ENCODE peak calls at places on chromosome X, in ten cellular contexts. Y, F, A, H, C, U, R, I, Q and K are unnamed samples.

GRCh38 chrX:5746231-5746630 is 482.4 kb downstream of the NLGN4X start:
- DNase-seq in Y (no peak), R (no peak), F (no peak), C (no peak), U (no peak), I (no peak), H (no peak), A (no peak), Q (no peak), K (no peak)

GRCh38 chrX:22122510-22122909 is 90.4 kb downstream of the PHEX start:
- DNase-seq in Y (no peak), A (no peak), H (no peak), Q (no peak), C (peak), U (no peak), R (no peak), F (no peak), I (peak), K (no peak)

GRCh38 chrX:1045680-1046314 is 166.7 kb downstream of the CRLF2 start:
- DNase-seq in R (no peak), Y (no peak), C (no peak), I (no peak), Q (no peak), H (no peak), F (no peak), U (no peak), A (no peak), K (no peak)

GRCh38 chrX:21529771-21530170 is 128.4 kb downstream of the KLHL34 start:
- DNase-seq in A (no peak), U (no peak), Q (no peak), I (peak), R (no peak), F (no peak), Y (no peak), H (no peak), C (no peak), K (no peak)

GRCh38 chrX:39821011-39821708 is 276.6 kb downstream of the BCOR start:
- DNase-seq in Y (peak), I (no peak), A (no peak), U (no peak), H (no peak), R (no peak), Q (no peak), C (peak), F (no peak), K (peak)

GRCh38 chrX:100615015-100615414 is 21.6 kb downstream of the TSPAN6 start:
- DNase-seq in A (no peak), H (no peak), C (no peak), U (peak), Q (peak), R (no peak), Y (peak), I (peak), F (no peak), K (peak)

GRCh38 chrX:21745756-21746155 is 12.2 kb downstream of the SMPX start:
- DNase-seq in I (peak), C (no peak), A (no peak), Q (peak), U (no peak), Y (peak), F (no peak), R (no peak), H (no peak), K (peak)

GRCh38 chrX:1289535-1289934 is 20.9 kb downstream of the CSF2RA start:
- DNase-seq in R (no peak), U (no peak), Q (no peak), Y (no peak), C (no peak), H (no peak), F (no peak), I (no peak), A (no peak), K (no peak)

GRCh38 chrX:136954930-136955329 is 74.4 kb upstream of the RBMX start:
- DNase-seq in Q (no peak), C (no peak), F (no peak), A (no peak), H (no peak), I (no peak), U (peak), Y (no peak), R (no peak), K (no peak)

GRCh38 chrX:131802836-131803626 is 220.1 kb upstream of the STK26 start:
- DNase-seq in R (peak), F (no peak), I (no peak), Q (peak), C (peak), A (no peak), U (no peak), Y (no peak), H (peak), K (peak)

GRCh38 chrX:21996872-21997271 is 35.3 kb upstream of the PHEX start:
- DNase-seq in H (no peak), U (peak), A (no peak), F (no peak), R (no peak), Q (no peak), C (no peak), I (peak), Y (no peak), K (no peak)

GRCh38 chrX:39301041-39301440 is 499.8 kb downstream of the MID1IP1 start:
- DNase-seq in I (no peak), A (no peak), Y (no peak), Q (no peak), F (no peak), R (no peak), U (no peak), H (no peak), C (no peak), K (no peak)

GRCh38 chrX:30693999-30694650 is 40.9 kb downstream of the GK start:
- DNase-seq in U (no peak), Q (no peak), H (no peak), Y (no peak), C (no peak), R (no peak), A (no peak), F (no peak), I (no peak), K (no peak)

GRCh38 chrX:29671426-29671825 is 543.9 kb upstream of the MAGEB2 start:
- DNase-seq in F (no peak), R (no peak), C (no peak), A (no peak), I (no peak), U (no peak), H (no peak), Y (no peak), Q (no peak), K (no peak)

GRCh38 chrX:39677987-39678840 is 419.5 kb downstream of the BCOR start:
- DNase-seq in H (peak), U (no peak), R (no peak), Q (no peak), Y (no peak), A (no peak), I (no peak), F (no peak), C (no peak), K (no peak)

GRCh38 chrX:7072856-7073255 is 74.7 kb upstream of the STS start:
- DNase-seq in Y (no peak), Q (no peak), F (no peak), U (no peak), R (no peak), C (no peak), H (no peak), A (no peak), I (no peak), K (no peak)

GRCh38 chrX:672931-673330 is 42.3 kb downstream of the SHOX start:
- DNase-seq in Y (no peak), R (no peak), F (no peak), H (no peak), Q (no peak), A (no peak), I (no peak), U (no peak), C (no peak), K (no peak)

GRCh38 chrX:20361890-20362262 is 95.2 kb upstream of the RPS6KA3 start:
- DNase-seq in U (no peak), Q (no peak), Y (no peak), R (no peak), C (no peak), I (peak), A (no peak), H (no peak), F (no peak), K (no peak)

GRCh38 chrX:49710744-49711319 is 15.0 kb upstream of the PAGE1 start:
- DNase-seq in R (no peak), Q (no peak), F (no peak), C (no peak), H (no peak), I (no peak), A (no peak), Y (no peak), U (no peak), K (no peak)

GRCh38 chrX:24117288-24117687 is 32.2 kb upstream of the ZFX start:
- DNase-seq in Q (peak), R (no peak), H (no peak), F (no peak), C (peak), U (peak), A (no peak), I (peak), Y (no peak), K (no peak)

GRCh38 chrX:124829930-124830329 is 483.6 kb downstream of the SH2D1A start:
- DNase-seq in F (no peak), U (no peak), Q (no peak), C (no peak), Y (no peak), A (no peak), R (no peak), H (no peak), I (no peak), K (no peak)

GRCh38 chrX:102155806-102156179 is at the start of gene BEX5:
- DNase-seq in Q (peak), U (no peak), H (no peak), A (peak), C (peak), F (peak), Y (peak), I (no peak), R (peak), K (peak)

GRCh38 chrX:10079155-10079711 is 77.5 kb upstream of the CLCN4 start:
- DNase-seq in R (peak), Q (no peak), A (no peak), F (no peak), I (no peak), C (no peak), Y (no peak), H (no peak), U (no peak), K (no peak)

GRCh38 chrX:43882294-43882681 is at the start of gene MAOB:
- DNase-seq in I (no peak), C (peak), R (peak), H (no peak), U (no peak), A (no peak), F (no peak), Y (peak), Q (peak), K (peak)

GRCh38 chrX:103393487-103393886 is 17.1 kb downstream of the BEX3 start:
- DNase-seq in F (no peak), I (no peak), U (no peak), R (no peak), C (no peak), A (no peak), Q (no peak), H (no peak), Y (no peak), K (no peak)

GRCh38 chrX:126552313-126553022 is at the start of gene DCAF12L1:
- DNase-seq in Y (peak), A (no peak), C (no peak), I (no peak), U (no peak), H (no peak), R (no peak), Q (no peak), F (no peak), K (no peak)

GRCh38 chrX:16212436-16212835 is 45.2 kb downstream of the MAGEB17 start:
- DNase-seq in F (no peak), Y (peak), R (no peak), A (no peak), Q (no peak), H (no peak), I (peak), C (no peak), U (no peak), K (peak)
- TF ChIP-seq CTCF in F (no peak), Y (no peak), R (no peak), A (no peak), Q (peak), H (no peak), I (peak), C (no peak), U (peak), K (peak)

GRCh38 chrX:153657161-153657560 is 10.2 kb downstream of the DUSP9 start:
- DNase-seq in U (no peak), H (no peak), C (no peak), F (no peak), I (no peak), R (no peak), Y (no peak), A (no peak), Q (no peak), K (no peak)

GRCh38 chrX:153659268-153659667 is 12.3 kb downstream of the DUSP9 start:
- DNase-seq in R (no peak), U (no peak), Y (no peak), A (no peak), H (no peak), Q (no peak), I (no peak), C (no peak), F (no peak), K (no peak)

GRCh38 chrX:153667281-153667831 is 6.3 kb downstream of the PNCK start:
- DNase-seq in R (no peak), Q (no peak), U (no peak), I (no peak), F (no peak), H (no peak), C (no peak), Y (no peak), A (no peak), K (no peak)

GRCh38 chrX:153665726-153666306 is 7.8 kb downstream of the PNCK start:
- DNase-seq in I (no peak), H (no peak), F (no peak), R (no peak), A (no peak), U (no peak), Y (no peak), C (no peak), Q (no peak), K (no peak)

DNA sequence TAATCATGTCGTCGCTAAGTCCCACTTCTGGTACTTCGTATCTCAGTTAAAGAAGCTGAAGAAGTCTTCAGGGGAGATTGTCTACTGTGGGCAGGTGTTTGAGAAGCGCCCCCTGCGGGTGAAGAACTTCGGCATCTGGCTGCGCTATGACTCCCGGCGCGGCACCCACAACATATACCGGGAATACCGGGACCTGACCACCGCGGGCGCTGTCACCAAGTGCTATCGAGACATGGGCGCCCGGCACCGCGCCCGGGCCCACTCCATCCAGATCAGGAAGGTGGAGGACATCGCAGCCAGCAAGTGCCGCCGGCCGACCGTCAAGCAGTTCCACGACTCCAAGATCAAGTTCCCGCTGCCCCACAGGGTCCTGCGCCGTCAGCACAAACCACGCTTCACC is 11.3 kb downstream of the PNCK start:
- DNase-seq in F (peak), C (no peak), Y (peak), I (peak), Q (peak), A (peak), H (no peak), U (no peak), R (peak), K (peak)
- TF ChIP-seq CTCF in F (peak), C (peak), Y (peak), I (peak), Q (no peak), A (peak), H (peak), U (peak), R (peak), K (peak)

DNA sequence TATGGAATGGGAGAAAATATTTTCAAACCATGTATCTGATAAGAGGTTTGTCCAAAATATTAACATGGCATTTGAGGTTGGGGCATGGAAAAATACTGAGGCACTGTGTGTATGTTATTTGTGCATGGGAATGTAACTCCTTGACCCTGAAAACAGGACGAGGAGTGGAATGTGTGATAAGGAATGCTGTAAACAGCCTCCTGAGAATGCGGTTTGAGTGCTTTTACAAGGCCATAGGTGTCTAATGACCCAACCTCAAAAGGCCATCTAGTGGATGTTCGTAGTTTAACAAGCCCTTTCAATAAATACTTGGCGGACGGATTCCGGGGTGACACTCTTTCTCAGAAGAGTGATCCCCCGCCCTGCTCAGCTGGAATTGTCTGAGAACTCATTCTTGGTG is 162.9 kb upstream of the USP9X start:
- DNase-seq in C (no peak), A (no peak), F (no peak), H (no peak), I (peak), Q (no peak), R (no peak), Y (no peak), U (no peak), K (no peak)
- TF ChIP-seq CTCF in C (no peak), A (no peak), F (no peak), H (no peak), I (peak), Q (no peak), R (no peak), Y (peak), U (peak), K (no peak)

GRCh38 chrX:45799576-45799975 is 598.9 kb upstream of the DIPK2B start:
- DNase-seq in F (no peak), U (no peak), R (no peak), I (no peak), Q (no peak), A (no peak), C (no peak), H (no peak), Y (no peak), K (no peak)

GRCh38 chrX:45803383-45803921 is 602.8 kb upstream of the DIPK2B start:
- DNase-seq in I (peak), U (peak), H (no peak), R (no peak), F (no peak), C (no peak), Y (no peak), Q (no peak), A (no peak), K (no peak)

GRCh38 chrX:45806410-45807121 is 605.9 kb upstream of the DIPK2B start:
- DNase-seq in I (peak), H (no peak), C (no peak), U (peak), A (no peak), R (no peak), F (peak), Q (no peak), Y (no peak), K (peak)

GRCh38 chrX:45801554-45801953 is 600.9 kb upstream of the DIPK2B start:
- DNase-seq in U (no peak), C (no peak), H (no peak), R (no peak), Q (no peak), I (peak), Y (no peak), A (no peak), F (no peak), K (no peak)
- TF ChIP-seq CTCF in U (peak), C (peak), H (peak), R (no peak), Q (peak), I (peak), Y (no peak), A (peak), F (peak), K (peak)

GRCh38 chrX:116657071-116657470 is 194.3 kb upstream of the CT83 start:
- DNase-seq in I (no peak), C (no peak), U (no peak), Q (no peak), Y (no peak), R (no peak), F (no peak), H (no peak), A (no peak), K (no peak)
- TF ChIP-seq CTCF in I (no peak), C (no peak), U (no peak), Q (no peak), Y (no peak), R (no peak), F (no peak), H (no peak), A (no peak), K (no peak)